ENCODE peak calls at places on chromosomes 2 and 18, in nine cellular contexts. F is BJ; D is CD14-positive monocyte; T is HCEC 1CT; L is endothelial cell; H is activated naive CD8-positive, alpha-beta T cell treated with anti-CD3 and anti-CD28 coated beads, Interleukin-2, amount 50 U/mL, for 24 hours; Z is Ammon's horn; C is tibial artery; Y is choroid plexus epithelial cell. M is an unnamed sample.

GRCh38 chr2:88049601-88050000 is 6.0 kb downstream of the KRCC1 start:
- DNase-seq in F (no peak), D (no peak), T (no peak), L (no peak), H (no peak), Z (no peak), C (no peak), Y (no peak), M (no peak)

GRCh38 chr2:18439716-18440115 is 120.7 kb downstream of the RDH14 start:
- DNase-seq in F (no peak), D (no peak), T (no peak), L (no peak), H (no peak), Z (no peak), C (no peak), Y (no peak), M (no peak)

GRCh38 chr2:98875081-98875728 is 60.8 kb downstream of the CRACDL start:
- DNase-seq in F (no peak), D (no peak), T (no peak), L (no peak), H (no peak), Z (no peak), C (no peak), Y (no peak), M (no peak)

GRCh38 chr2:61275575-61276184 is 113.7 kb downstream of the C2orf74 start:
- DNase-seq in F (no peak), D (no peak), T (no peak), L (no peak), H (no peak), Z (no peak), C (no peak), Y (no peak), M (no peak)

GRCh38 chr2:86747708-86748627 is 27.9 kb downstream of the RMND5A start:
- DNase-seq in F (peak; percentile 57), D (peak; percentile 53), T (peak; percentile 79), L (no peak), H (peak; percentile 20), Z (peak; percentile 89), C (no peak), Y (peak; percentile 91), M (no peak)

GRCh38 chr2:62808554-62808953 is 103.0 kb downstream of the EHBP1 start:
- DNase-seq in F (no peak), D (no peak), T (no peak), L (no peak), H (no peak), Z (no peak), C (no peak), Y (no peak), M (no peak)

GRCh38 chr2:136117391-136117841 is 533 bp downstream of the CXCR4 start:
- DNase-seq in F (no peak), D (no peak), T (no peak), L (peak; percentile 46), H (peak; percentile 62), Z (peak; percentile 65), C (no peak), Y (peak; percentile 46), M (no peak)

GRCh38 chr2:85999131-85999831 is 106.4 kb downstream of the POLR1A start:
- DNase-seq in F (no peak), D (no peak), T (peak; percentile 38), L (no peak), H (peak; percentile 38), Z (peak; percentile 24), C (peak; percentile 65), Y (peak; percentile 86), M (no peak)

GRCh38 chr2:237485304-237485703 is 1.7 kb upstream of the MLPH start:
- DNase-seq in F (no peak), D (no peak), T (no peak), L (no peak), H (no peak), Z (no peak), C (no peak), Y (no peak), M (no peak)

GRCh38 chr2:154452906-154453493 is 245.5 kb upstream of the KCNJ3 start:
- DNase-seq in F (no peak), D (no peak), T (peak; percentile 18), L (no peak), H (no peak), Z (no peak), C (no peak), Y (peak; percentile 8), M (no peak)

GRCh38 chr2:85873679-85874078 is 15.1 kb downstream of the ST3GAL5 start:
- DNase-seq in F (no peak), D (no peak), T (no peak), L (no peak), H (no peak), Z (no peak), C (no peak), Y (no peak), M (peak; percentile 28)

GRCh38 chr18:9802175-9802747 is 83.5 kb upstream of the TXNDC2 start:
- DNase-seq in F (no peak), D (no peak), T (no peak), L (no peak), H (no peak), Z (no peak), C (no peak), Y (no peak), M (no peak)

GRCh38 chr2:203721770-203722169 is 15.3 kb downstream of the CD28 start:
- DNase-seq in F (no peak), D (no peak), T (no peak), L (no peak), H (no peak), Z (no peak), C (no peak), Y (no peak), M (no peak)

GRCh38 chr2:36597532-36598377 is at the start of gene FEZ2:
- DNase-seq in F (no peak), D (peak; percentile 55), T (peak; percentile 74), L (peak; percentile 78), H (peak; percentile 78), Z (peak; percentile 78), C (peak; percentile 82), Y (peak; percentile 75), M (peak; percentile 71)

GRCh38 chr2:152825834-152826233 is 107.4 kb downstream of the ARL6IP6 start:
- DNase-seq in F (peak; percentile 80), D (no peak), T (peak; percentile 54), L (no peak), H (no peak), Z (no peak), C (no peak), Y (no peak), M (no peak)

GRCh38 chr18:78407456-78407823 is 572.2 kb upstream of the SALL3 start:
- DNase-seq in F (no peak), D (no peak), T (no peak), L (no peak), H (no peak), Z (no peak), C (no peak), Y (no peak), M (no peak)

GRCh38 chr18:42048150-42048549 is 93.1 kb downstream of the PIK3C3 start:
- DNase-seq in F (peak; percentile 69), D (no peak), T (peak; percentile 96), L (no peak), H (no peak), Z (no peak), C (no peak), Y (peak; percentile 94), M (peak; percentile 3)

GRCh38 chr2:162317910-162318279 is 589 bp downstream of the IFIH1 start:
- DNase-seq in F (no peak), D (no peak), T (no peak), L (peak; percentile 9), H (peak; percentile 28), Z (no peak), C (no peak), Y (no peak), M (peak; percentile 20)

GRCh38 chr2:207446653-207447052 is 83.1 kb upstream of the CREB1 start:
- DNase-seq in F (no peak), D (no peak), T (no peak), L (no peak), H (no peak), Z (no peak), C (no peak), Y (no peak), M (no peak)

GRCh38 chr2:14240868-14241267 is 391.6 kb upstream of the LRATD1 start:
- DNase-seq in F (no peak), D (no peak), T (no peak), L (no peak), H (no peak), Z (no peak), C (no peak), Y (no peak), M (no peak)

GRCh38 chr18:35707247-35707646 is 125.7 kb downstream of the GALNT1 start:
- DNase-seq in F (no peak), D (no peak), T (no peak), L (no peak), H (no peak), Z (no peak), C (no peak), Y (no peak), M (no peak)

GRCh38 chr2:152354909-152355308 is 19.9 kb downstream of the FMNL2 start:
- DNase-seq in F (no peak), D (no peak), T (peak; percentile 70), L (no peak), H (no peak), Z (peak; percentile 38), C (no peak), Y (no peak), M (no peak)

GRCh38 chr2:42971381-42971780 is 179.0 kb upstream of the HAAO start:
- DNase-seq in F (no peak), D (peak; percentile 9), T (no peak), L (no peak), H (no peak), Z (no peak), C (no peak), Y (no peak), M (no peak)

GRCh38 chr2:172333206-172333605 is 94.2 kb upstream of the ITGA6 start:
- DNase-seq in F (no peak), D (no peak), T (no peak), L (no peak), H (no peak), Z (peak; percentile 25), C (no peak), Y (no peak), M (no peak)

GRCh38 chr2:195694553-195694952 is 37.5 kb downstream of the SLC39A10 start:
- DNase-seq in F (no peak), D (no peak), T (no peak), L (no peak), H (no peak), Z (no peak), C (no peak), Y (no peak), M (no peak)

GRCh38 chr2:229408356-229408755 is 137.3 kb upstream of the PID1 start:
- DNase-seq in F (peak; percentile 93), D (peak; percentile 88), T (peak; percentile 98), L (no peak), H (no peak), Z (no peak), C (peak; percentile 79), Y (peak; percentile 97), M (peak; percentile 17)

GRCh38 chr2:68426885-68427579 is 40.1 kb downstream of the FBXO48 start:
- DNase-seq in F (no peak), D (peak; percentile 71), T (peak; percentile 78), L (no peak), H (no peak), Z (no peak), C (no peak), Y (peak; percentile 89), M (no peak)

GRCh38 chr2:9754532-9754887 is 88.8 kb upstream of the TAF1B start:
- DNase-seq in F (no peak), D (no peak), T (no peak), L (no peak), H (no peak), Z (no peak), C (no peak), Y (no peak), M (no peak)

M was measured in HuH-7.